ENCODE peak calls at places on chromosomes 11 and 22, in four cellular contexts. Q is GM10248, T is coronary artery, R is H54. S is an unnamed sample.

GRCh38 chr11:18684267-18684666 is 14.3 kb upstream of the TMEM86A start:
- DNase-seq in T (no peak), Q (no peak), R (no peak), S (no peak)

GRCh38 chr11:131498631-131499053 is 128.2 kb downstream of the NTM start:
- DNase-seq in R (no peak), Q (no peak), T (no peak), S (no peak)

GRCh38 chr11:72523991-72524390 is 89.7 kb upstream of the CLPB start:
- DNase-seq in T (no peak), R (no peak), Q (no peak), S (no peak)

GRCh38 chr11:86060544-86060943 is 8.3 kb downstream of the PICALM start:
- DNase-seq in R (no peak), Q (no peak), T (no peak), S (no peak)

GRCh38 chr22:26648011-26648497 is 9.3 kb upstream of the MIAT start:
- DNase-seq in Q (no peak), R (no peak), T (no peak), S (no peak)

GRCh38 chr11:8735094-8735493 is 52.5 kb downstream of the RPL27A start:
- DNase-seq in Q (no peak), R (no peak), T (no peak), S (no peak)

GRCh38 chr11:88202498-88202897 is 27.3 kb upstream of the RAB38 start:
- DNase-seq in R (no peak), Q (no peak), T (no peak), S (no peak)

GRCh38 chr11:34680918-34681554 is 60.1 kb downstream of the EHF start:
- DNase-seq in T (no peak), Q (no peak), R (peak; percentile 16), S (no peak)

GRCh38 chr11:117809236-117810055 is 12.4 kb upstream of the DSCAML1 start:
- DNase-seq in R (no peak), Q (peak; percentile 67), T (no peak), S (no peak)

GRCh38 chr11:19072464-19072863 is 11.9 kb upstream of the MRGPRX2 start:
- DNase-seq in Q (no peak), R (no peak), T (no peak), S (no peak)

GRCh38 chr11:75582935-75583709 is 21.1 kb downstream of the SERPINH1 start:
- DNase-seq in Q (peak; percentile 79), T (peak; percentile 87), R (peak; percentile 80), S (peak; percentile 37)

GRCh38 chr22:21571679-21572078 is 4.2 kb downstream of the UBE2L3 start:
- DNase-seq in Q (no peak), R (no peak), T (no peak), S (no peak)

GRCh38 chr11:69812256-69812655 is 7.0 kb downstream of the FGF3 start:
- DNase-seq in T (no peak), R (no peak), Q (no peak), S (no peak)

GRCh38 chr11:13169709-13170108 is 107.9 kb upstream of the BMAL1 start:
- DNase-seq in T (no peak), Q (no peak), R (peak; percentile 33), S (no peak)

GRCh38 chr11:117734596-117734995 is 62.4 kb downstream of the DSCAML1 start:
- DNase-seq in R (no peak), T (no peak), Q (no peak), S (no peak)

GRCh38 chr11:77127969-77128691 is at the start of gene MYO7A:
- DNase-seq in R (no peak), Q (no peak), T (peak; percentile 84), S (no peak)

GRCh38 chr11:27184458-27185312 is 144.1 kb downstream of the BBOX1 start:
- DNase-seq in R (no peak), T (no peak), Q (no peak), S (no peak)

GRCh38 chr11:65307298-65308229 is 7.1 kb upstream of the CDC42EP2 start:
- DNase-seq in T (no peak), Q (no peak), R (no peak), S (no peak)

GRCh38 chr11:66459138-66459778 is 7.4 kb upstream of the PELI3 start:
- DNase-seq in Q (peak; percentile 39), T (no peak), R (no peak), S (no peak)

GRCh38 chr11:83871013-83871412 is 584.8 kb upstream of the CCDC90B start:
- DNase-seq in Q (no peak), T (no peak), R (no peak), S (no peak)

GRCh38 chr11:47997063-47998053 is 17.0 kb downstream of the PTPRJ start:
- DNase-seq in T (no peak), Q (no peak), R (no peak), S (no peak)

GRCh38 chr11:122517403-122518379 is 137.8 kb upstream of the UBASH3B start:
- DNase-seq in Q (no peak), R (no peak), T (no peak), S (no peak)

GRCh38 chr11:17273668-17274321 is 2.7 kb upstream of the NUCB2 start:
- DNase-seq in R (no peak), T (no peak), Q (no peak), S (no peak)

GRCh38 chr11:61332823-61333637 is at the start of the genes DDB1 and TKFC:
- DNase-seq in Q (peak; percentile 99), T (peak; percentile 96), R (peak; percentile 94), S (peak; percentile 94)

GRCh38 chr22:39956932-39957664 is 3.1 kb upstream of the TMA7B start:
- DNase-seq in R (no peak), T (no peak), Q (peak; percentile 40), S (no peak)

GRCh38 chr11:133950874-133951483 is 5.8 kb downstream of the IGSF9B start:
- DNase-seq in R (no peak), T (peak; percentile 86), Q (no peak), S (no peak)

S was measured in gastrocnemius medialis.